ENCODE peak calls at places on chromosomes 13 and 19, in four cellular contexts. C, J, U and N are unnamed samples.

GRCh38 chr19:17721821-17722220 is 2.5 kb downstream of the MAP1S start:
- DNase-seq in C (no peak), J (no peak), U (no peak), N (no peak)

GRCh38 chr19:16657384-16657783 is 2.6 kb downstream of the SMIM7 start:
- DNase-seq in C (no peak), J (no peak), U (no peak), N (no peak)

GRCh38 chr19:28242317-28242927 is 970.5 kb downstream of the UQCRFS1 start:
- DNase-seq in C (peak), J (no peak), U (peak), N (no peak)

GRCh38 chr13:94427313-94427712 is 52.2 kb downstream of the DCT start:
- DNase-seq in C (no peak), J (no peak), U (no peak), N (no peak)

GRCh38 chr13:107234315-107234714 is 666.4 kb upstream of the ARGLU1 start:
- DNase-seq in C (no peak), J (no peak), U (no peak), N (no peak)

GRCh38 chr13:61466280-61466679 is 50.6 kb upstream of the PCDH20 start:
- DNase-seq in C (no peak), J (no peak), U (no peak), N (no peak)

GRCh38 chr19:16022681-16023557 is 53.4 kb upstream of the TPM4 start:
- DNase-seq in C (no peak), J (no peak), U (no peak), N (no peak)

GRCh38 chr19:42090687-42091086 is 14.7 kb downstream of the ZNF574 start:
- DNase-seq in C (no peak), J (no peak), U (no peak), N (no peak)

GRCh38 chr19:46413262-46414031 is at the start of gene CCDC8:
- DNase-seq in C (peak), J (peak), U (peak), N (no peak)

GRCh38 chr19:18197941-18198340 is 4.9 kb downstream of the MPV17L2 start:
- DNase-seq in C (no peak), J (no peak), U (no peak), N (no peak)

GRCh38 chr19:55613930-55614710 is 8.7 kb downstream of the ZNF865 start:
- DNase-seq in C (no peak), J (no peak), U (no peak), N (no peak)

GRCh38 chr13:41533676-41534075 is 76.3 kb downstream of the RGCC start:
- DNase-seq in C (no peak), J (no peak), U (peak), N (no peak)

GRCh38 chr13:50365683-50366391 is 350.6 kb downstream of the KCNRG start:
- DNase-seq in C (peak), J (peak), U (no peak), N (no peak)

GRCh38 chr19:18340237-18340989 is at the start of gene PGPEP1:
- DNase-seq in C (peak), J (no peak), U (peak), N (no peak)

GRCh38 chr13:74040200-74040599 is 94.0 kb downstream of the KLF12 start:
- DNase-seq in C (peak), J (no peak), U (no peak), N (no peak)

GRCh38 chr13:47835470-47836228 is 165.4 kb downstream of the SUCLA2 start:
- DNase-seq in C (no peak), J (no peak), U (no peak), N (no peak)

GRCh38 chr13:36431204-36432105 is 840 bp upstream of the CCNA1 start:
- DNase-seq in C (no peak), J (no peak), U (no peak), N (no peak)
- H3K4me3 ChIP-seq in C (no peak), J (peak), U (peak), N (peak)

DNA sequence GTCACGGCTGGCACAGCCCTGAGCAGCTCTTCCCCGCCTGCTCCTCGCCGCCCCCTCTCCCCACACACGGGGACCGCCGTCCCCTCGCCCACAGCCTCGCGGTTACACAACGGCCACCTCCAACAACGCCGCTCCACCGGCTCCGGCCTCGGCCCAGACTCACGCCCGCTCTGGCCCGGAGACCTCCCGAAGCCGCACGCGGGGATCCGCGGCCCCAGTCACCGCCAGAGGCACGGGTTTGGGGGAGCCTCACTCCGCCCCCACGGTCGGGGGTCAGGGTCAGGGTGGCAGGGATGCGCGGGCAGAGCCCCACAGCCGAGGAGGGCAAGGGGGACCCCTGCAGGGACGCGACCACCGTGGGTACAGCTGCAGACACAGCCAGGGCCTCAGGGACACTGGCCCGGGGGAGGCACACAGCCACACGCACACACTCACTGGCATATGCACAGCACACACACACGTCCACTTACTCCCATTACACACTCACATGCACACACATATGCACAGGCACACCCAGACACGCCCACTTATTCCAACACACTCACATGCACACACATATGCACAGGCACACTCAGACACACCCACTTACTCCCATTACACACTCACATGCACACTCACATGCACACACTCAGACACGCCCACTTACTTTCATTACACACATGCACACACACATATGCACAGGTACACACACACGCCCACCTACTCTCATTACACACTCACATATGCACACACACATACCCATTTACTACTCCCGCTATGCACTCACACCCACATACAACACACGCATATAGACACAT is 1.6 kb downstream of the TTYH1 start:
- DNase-seq in C (no peak), J (no peak), U (no peak), N (no peak)
- H3K4me3 ChIP-seq in C (no peak), J (no peak), U (peak), N (no peak)

DNA sequence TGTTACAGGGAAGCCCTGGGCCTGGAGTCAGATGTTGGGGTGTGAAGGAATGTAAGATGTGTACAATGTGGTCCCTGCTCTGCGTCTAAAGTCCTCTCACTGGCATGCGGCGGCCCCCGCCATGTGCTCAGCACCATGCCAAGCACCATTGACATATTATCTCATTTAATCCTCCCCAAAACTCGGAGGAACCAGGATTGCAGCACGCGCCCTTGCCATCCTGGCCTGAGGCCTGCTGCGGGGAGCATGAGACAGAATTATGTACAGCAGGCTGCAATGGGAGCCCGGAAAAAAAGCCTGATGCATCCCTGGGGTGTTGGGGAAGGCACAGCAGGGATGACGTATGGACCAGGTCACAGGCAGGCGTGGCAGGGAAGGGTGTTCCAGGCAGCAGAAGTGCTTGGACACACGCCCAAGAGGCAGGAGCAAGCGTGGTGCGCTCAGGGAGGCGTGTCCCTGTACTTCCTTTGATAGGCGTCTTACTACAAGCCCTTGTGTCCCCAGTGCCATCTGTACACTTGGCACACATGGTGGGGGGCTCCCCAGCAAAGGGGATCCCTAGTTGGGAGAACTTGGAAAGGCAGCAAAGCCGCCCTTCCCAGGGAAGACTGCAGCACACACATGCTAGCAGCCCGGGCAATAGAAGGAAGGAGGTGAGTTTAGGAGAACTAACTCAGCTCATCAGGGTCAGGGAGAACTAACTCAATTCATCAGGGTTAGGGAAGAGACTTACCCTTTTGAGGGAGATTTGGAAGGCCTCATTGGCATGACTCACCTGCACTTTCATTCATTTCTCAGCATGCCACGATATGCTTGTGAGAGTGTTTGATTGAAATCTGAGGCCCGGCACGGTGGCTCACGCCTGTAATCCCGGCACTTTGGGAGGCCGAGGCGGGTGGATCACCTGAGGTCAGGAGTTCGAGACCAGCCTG is 3.5 kb downstream of the EVI5L start:
- DNase-seq in C (peak), J (no peak), U (peak), N (no peak)
- H3K4me3 ChIP-seq in C (no peak), J (no peak), U (no peak), N (no peak)

DNA sequence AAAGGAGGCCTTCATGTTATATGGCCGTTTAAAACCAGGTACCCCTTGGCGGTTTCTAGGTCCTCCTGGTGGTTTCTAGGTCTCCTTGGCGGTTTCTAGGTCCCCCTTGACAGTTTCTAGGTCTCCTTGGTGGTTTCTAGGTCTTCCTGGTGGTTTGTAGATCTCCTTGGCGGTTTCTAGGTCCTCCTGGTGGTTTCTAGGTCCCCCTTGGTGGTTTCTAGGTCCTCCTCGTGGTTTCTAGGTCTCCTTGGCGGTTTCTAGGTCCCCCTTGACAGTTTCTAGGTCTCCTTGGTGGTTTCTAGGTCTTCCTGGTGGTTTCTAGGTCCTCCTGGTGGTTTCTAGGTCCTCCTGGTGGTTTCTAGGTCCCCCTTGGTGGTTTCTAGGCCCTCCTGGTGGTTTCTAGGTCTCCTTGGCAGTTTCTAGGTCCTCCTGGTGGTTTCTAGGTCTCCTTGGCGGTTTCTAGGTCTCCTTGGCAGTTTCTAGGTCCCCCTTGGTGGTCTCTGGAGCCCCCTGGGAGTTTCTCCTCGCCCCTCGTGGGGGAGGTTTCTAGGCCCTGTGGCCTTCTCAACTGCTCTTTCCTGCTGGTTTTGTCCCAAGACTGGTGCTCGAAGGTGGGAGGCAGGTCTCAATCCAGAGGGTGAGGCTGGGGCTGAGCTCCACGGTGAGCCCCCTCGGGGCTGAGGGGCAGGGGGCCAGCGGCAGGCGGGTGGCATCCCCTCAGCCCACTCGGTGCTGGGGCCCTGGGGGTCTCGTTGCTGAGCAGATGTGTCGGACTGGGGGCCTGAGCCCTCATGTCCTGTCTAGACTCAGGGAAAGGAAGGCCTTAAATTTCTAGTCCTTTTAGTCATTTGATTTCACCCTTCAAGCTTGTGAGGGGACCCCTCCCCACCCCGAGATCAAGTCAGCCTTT is 8.0 kb downstream of the HCN2 start:
- DNase-seq in C (no peak), J (no peak), U (no peak), N (no peak)
- H3K4me3 ChIP-seq in C (no peak), J (no peak), U (no peak), N (no peak)

DNA sequence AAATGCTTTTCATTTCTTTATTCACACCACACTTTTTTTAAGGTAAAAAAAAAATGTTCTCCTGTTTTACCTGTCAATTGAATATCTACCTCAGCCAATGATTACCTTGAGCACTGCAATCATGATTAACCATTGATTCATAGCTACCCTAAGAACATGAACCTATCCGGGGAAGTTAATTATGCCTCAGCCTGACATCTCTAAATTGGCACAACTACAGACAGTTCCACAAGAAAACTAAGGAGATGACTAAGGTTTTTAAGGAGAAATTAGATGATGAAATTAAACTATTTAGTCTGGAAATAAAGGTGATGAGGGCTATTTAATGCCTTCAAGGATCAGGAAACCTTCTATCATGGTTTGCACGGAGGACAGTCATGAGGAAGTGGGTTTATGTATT is 203.5 kb downstream of the COL4A1 start:
- DNase-seq in C (no peak), J (no peak), U (no peak), N (no peak)
- H3K4me3 ChIP-seq in C (no peak), J (no peak), U (no peak), N (no peak)